ENCODE peak calls at places on chromosome 14, in ten cellular contexts. D is right atrium auricular region; L is small intestine; K is endodermal cell; Q is Peyer's patch; T is hepatocyte; F is GM23248; M is CD4-positive, alpha-beta T cell; W is tibial nerve; N is IMR-90. E is an unnamed sample. For H3K9me3, the result is how much of the 10 kb centered on the place peaks cover.

GRCh38 chr14:68792830-68793733 is at the start of gene ZFP36L1:
- DNase-seq in K (peak), L (peak), D (peak), W (peak), T (peak), N (peak), F (peak), M (peak), Q (peak), E (peak)

GRCh38 chr14:36514278-36515104 is 5.5 kb downstream of the NKX2-1 start:
- DNase-seq in N (no peak), Q (no peak), M (no peak), W (no peak), K (peak), D (no peak), L (no peak), T (no peak), F (no peak), E (no peak)

GRCh38 chr14:75069811-75070145 is 337 bp downstream of the ZC2HC1C start:
- DNase-seq in M (no peak), L (no peak), K (no peak), F (no peak), T (no peak), W (no peak), N (no peak), D (no peak), Q (no peak), E (no peak)

GRCh38 chr14:95662376-95663186 is 23.6 kb upstream of the TCL1B start:
- DNase-seq in K (no peak), N (no peak), L (peak), M (no peak), T (peak), F (peak), Q (no peak), W (no peak), D (no peak), E (no peak)

GRCh38 chr14:76846331-76847047 is 20.3 kb downstream of the LRRC74A start:
- DNase-seq in F (no peak), D (no peak), Q (no peak), K (no peak), T (no peak), N (no peak), L (no peak), M (no peak), W (no peak), E (no peak)

GRCh38 chr14:103692159-103692558 is 23.1 kb downstream of the XRCC3 start:
- DNase-seq in M (no peak), T (no peak), L (no peak), F (no peak), N (no peak), Q (no peak), D (no peak), K (no peak), W (peak), E (no peak)

GRCh38 chr14:26527095-26527494 is 70.7 kb downstream of the NOVA1 start:
- DNase-seq in L (no peak), M (no peak), W (no peak), Q (no peak), T (no peak), N (peak), D (no peak), F (peak), K (no peak), E (no peak)

GRCh38 chr14:86933460-86933859 is 1059.5 kb downstream of the GALC start:
- DNase-seq in W (no peak), T (no peak), K (no peak), N (peak), F (no peak), L (no peak), Q (no peak), D (no peak), M (no peak), E (no peak)

GRCh38 chr14:24508155-24508554 is at the start of gene CMA1:
- DNase-seq in T (no peak), F (no peak), L (no peak), M (no peak), K (no peak), D (no peak), W (no peak), N (no peak), Q (no peak), E (no peak)

GRCh38 chr14:78254911-78255431 is 84.8 kb downstream of the NRXN3 start:
- DNase-seq in D (no peak), F (peak), L (no peak), T (no peak), M (no peak), K (no peak), Q (no peak), N (no peak), W (no peak), E (no peak)

GRCh38 chr14:74401504-74402241 is 24.3 kb downstream of the SYNDIG1L start:
- DNase-seq in L (peak), W (no peak), N (no peak), D (no peak), T (peak), F (peak), Q (peak), M (peak), K (peak), E (peak)

GRCh38 chr14:31206536-31207286 is 882 bp downstream of the HECTD1 start:
- DNase-seq in M (peak), K (peak), Q (peak), L (peak), F (peak), N (no peak), D (no peak), W (no peak), T (peak), E (peak)

GRCh38 chr14:99981806-99982205 is 83.4 kb upstream of the EVL start:
- DNase-seq in K (no peak), L (no peak), M (no peak), T (no peak), F (no peak), Q (no peak), N (no peak), W (no peak), D (no peak), E (no peak)

GRCh38 chr14:100362311-100362927 is 39.3 kb downstream of the SLC25A47 start:
- DNase-seq in Q (no peak), M (no peak), N (peak), D (no peak), T (no peak), F (no peak), L (no peak), K (no peak), W (no peak), E (no peak)

GRCh38 chr14:90239139-90239538 is 17.2 kb upstream of the PSMC1 start:
- DNase-seq in Q (no peak), K (no peak), L (no peak), F (no peak), T (no peak), N (no peak), W (no peak), D (no peak), M (no peak), E (no peak)

GRCh38 chr14:37593496-37594237 is 1.4 kb downstream of the FOXA1 start:
- DNase-seq in Q (no peak), F (no peak), T (no peak), L (no peak), D (no peak), M (no peak), K (no peak), N (no peak), W (no peak), E (no peak)

GRCh38 chr14:82410064-82410463 is 876.4 kb upstream of the SEL1L start:
- DNase-seq in N (no peak), D (no peak), Q (no peak), M (no peak), K (no peak), F (no peak), L (no peak), T (no peak), W (no peak), E (no peak)

GRCh38 chr14:97848351-97848980 is 1051.3 kb downstream of the VRK1 start:
- DNase-seq in M (no peak), K (peak), Q (no peak), N (no peak), D (no peak), L (peak), W (no peak), T (peak), F (no peak), E (no peak)

GRCh38 chr14:99891900-99892299 is 98.7 kb downstream of the EML1 start:
- DNase-seq in K (no peak), Q (no peak), F (peak), N (peak), W (no peak), L (no peak), M (no peak), D (no peak), T (no peak), E (no peak)

GRCh38 chr14:26703967-26704366 is 106.1 kb upstream of the NOVA1 start:
- DNase-seq in N (no peak), Q (no peak), L (no peak), M (no peak), W (no peak), F (no peak), D (no peak), K (no peak), T (no peak), E (no peak)

GRCh38 chr14:83425138-83425537 is 1891.5 kb upstream of the SEL1L start:
- DNase-seq in F (peak), K (no peak), L (no peak), Q (no peak), W (no peak), D (no peak), N (peak), M (no peak), T (no peak), E (no peak)

GRCh38 chr14:49962616-49963015 is 69.7 kb downstream of the ARF6 start:
- DNase-seq in N (no peak), F (peak), K (no peak), L (no peak), W (no peak), Q (peak), D (no peak), M (no peak), T (no peak), E (no peak)

GRCh38 chr14:76930549-76930948 is 98.0 kb downstream of the IRF2BPL start:
- DNase-seq in W (no peak), T (no peak), F (no peak), N (no peak), D (no peak), K (no peak), L (no peak), M (peak), Q (no peak), E (no peak)

GRCh38 chr14:98704441-98704840 is 567.6 kb downstream of the BCL11B start:
- DNase-seq in K (no peak), F (no peak), T (no peak), M (peak), D (no peak), Q (peak), W (no peak), N (no peak), L (peak), E (no peak)

GRCh38 chr14:92968291-92969020 is 45.5 kb downstream of the CHGA start:
- DNase-seq in Q (no peak), W (no peak), K (no peak), T (no peak), F (no peak), D (no peak), N (no peak), L (no peak), M (no peak), E (peak)

GRCh38 chr14:35218963-35219362 is 73.2 kb upstream of the PSMA6 start:
- DNase-seq in Q (no peak), L (no peak), T (no peak), D (no peak), M (no peak), N (no peak), F (no peak), K (no peak), W (no peak), E (no peak)

GRCh38 chr14:74922752-74923401 is at the start of gene RPS6KL1:
- DNase-seq in Q (peak), L (peak), D (peak), K (peak), N (peak), F (peak), T (peak), W (peak), M (peak), E (peak)

GRCh38 chr14:34124585-34124984 is 173.7 kb upstream of the EGLN3 start:
- DNase-seq in F (peak), W (no peak), T (no peak), M (no peak), Q (no peak), N (no peak), D (no peak), L (no peak), K (no peak), E (no peak)

GRCh38 chr14:77148510-77149231 is 7.1 kb upstream of the ZDHHC22 start:
- DNase-seq in K (peak), M (no peak), Q (peak), F (no peak), L (no peak), T (no peak), N (no peak), W (no peak), D (no peak), E (peak)

GRCh38 chr14:50399251-50400032 is 2.8 kb upstream of the CDKL1 start:
- DNase-seq in N (peak), D (no peak), K (no peak), F (peak), Q (peak), T (peak), W (no peak), M (no peak), L (peak), E (no peak)

DNA sequence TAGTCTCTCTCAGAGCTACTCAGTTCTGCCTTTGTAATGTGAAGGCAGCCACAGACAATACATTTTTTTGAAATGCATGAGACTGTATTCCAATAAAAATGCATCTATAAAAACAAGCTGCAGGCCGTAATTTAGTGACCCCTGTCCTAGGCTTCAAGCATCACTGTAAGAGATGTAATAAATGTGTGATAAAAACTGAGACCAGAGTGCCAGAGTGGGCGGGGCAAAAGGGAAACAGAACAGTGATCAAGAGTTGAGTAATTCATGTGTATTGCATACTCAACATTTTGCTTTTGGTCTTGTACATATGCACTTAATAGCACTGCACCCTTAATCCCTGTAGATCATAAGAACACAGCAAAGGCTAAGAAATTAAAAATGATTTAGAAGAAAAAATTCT is 743.5 kb downstream of the DIO2 start:
- DNase-seq in N (no peak), K (no peak), W (no peak), F (no peak), T (peak), Q (peak), L (peak), M (no peak), D (no peak), E (no peak)
- H3K9me3 ChIP-seq in N (under half), K (under half), W (under half), F (under half), T (under half), Q (under half), L (under half), M (under half), D (under half), E (under half)

DNA sequence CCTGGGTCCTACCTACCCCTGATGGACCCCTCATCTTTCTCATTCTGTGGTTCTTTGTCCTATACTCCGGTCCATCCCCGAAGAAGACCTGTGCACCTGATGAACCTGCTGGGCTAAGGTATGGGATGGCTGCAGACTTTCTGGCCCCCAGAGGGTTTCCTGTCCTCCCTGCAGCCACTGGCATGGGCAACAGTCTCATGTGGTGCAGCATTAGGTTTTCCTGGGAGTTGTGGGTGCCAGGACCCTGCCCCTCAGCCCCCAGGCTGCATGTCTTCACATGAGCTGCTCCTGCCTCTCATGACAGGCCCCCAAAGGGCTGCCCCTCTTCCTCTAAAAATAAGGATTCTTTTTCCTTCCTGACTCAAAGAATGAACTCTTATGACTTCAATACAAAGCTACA is 72.3 kb upstream of the GPR68 start:
- DNase-seq in T (no peak), F (no peak), M (no peak), Q (no peak), L (no peak), N (no peak), K (no peak), D (no peak), W (no peak), E (peak)
- H3K9me3 ChIP-seq in T (under half), F (under half), M (under half), Q (under half), L (under half), N (under half), K (under half), D (under half), W (under half), E (under half)

GRCh38 chr14:104821229-104821945 is 20.5 kb downstream of the ZBTB42 start:
- DNase-seq in K (no peak), Q (peak), T (peak), M (no peak), N (no peak), L (no peak), W (no peak), F (no peak), D (no peak), E (peak)
- H3K9me3 ChIP-seq in K (under half), Q (under half), T (under half), M (under half), N (under half), L (under half), W (under half), F (under half), D (under half), E (under half)

GRCh38 chr14:61608245-61609142 is 86.8 kb upstream of the HIF1A start:
- DNase-seq in T (no peak), Q (no peak), W (no peak), D (no peak), M (no peak), L (peak), F (peak), N (peak), K (no peak), E (no peak)
- H3K9me3 ChIP-seq in T (under half), Q (under half), W (under half), D (under half), M (under half), L (under half), F (under half), N (under half), K (under half), E (under half)

GRCh38 chr14:38627163-38627562 is 371.3 kb upstream of the CLEC14A start:
- DNase-seq in D (no peak), T (no peak), L (no peak), W (no peak), N (no peak), M (no peak), K (no peak), Q (no peak), F (no peak), E (no peak)
- H3K9me3 ChIP-seq in D (under half), T (under half), L (under half), W (under half), N (under half), M (under half), K (under half), Q (under half), F (under half), E (under half)

E was measured in spleen.